ENCODE peak calls at places on chromosomes 7 and 10, in nine cellular contexts. I is endothelial cell of umbilical vein; X is A549; F is substantia nigra; O is T-helper 2 cell; C is spleen; B is activated CD8-positive, alpha-beta memory T cell treated with anti-CD3 and anti-CD28 coated beads, Interleukin-2, amount 10 ng/mL, durations not matched to agents 7 days and 5 days; S is GM23338; W is stimulated activated CD4-positive, alpha-beta T cell treated with anti-CD3 and anti-CD28 coated beads, Interleukin-12 subunit alpha, Interleukin-12 subunit beta, amount 100 ng/mL, for 4 hours. Z is an unnamed sample.

GRCh38 chr10:97574374-97575100 is 2.0 kb downstream of the ANKRD2 start:
- DNase-seq in O (no peak), W (no peak), X (peak; percentile 98), I (peak; percentile 85), C (peak; percentile 64), S (peak; percentile 58), F (no peak), B (no peak), Z (peak; percentile 77)

GRCh38 chr7:10889266-10889898 is 84.3 kb upstream of the PHF14 start:
- DNase-seq in F (peak; percentile 12), X (peak; percentile 70), S (peak; percentile 77), W (peak; percentile 20), C (no peak), I (peak; percentile 48), B (peak; percentile 61), O (no peak), Z (no peak)

GRCh38 chr7:146172112-146172511 is 55.5 kb downstream of the CNTNAP2 start:
- DNase-seq in S (peak; percentile 30), F (no peak), I (no peak), O (no peak), W (no peak), C (no peak), X (no peak), B (no peak), Z (no peak)

GRCh38 chr7:55508301-55509011 is 63.8 kb downstream of the VOPP1 start:
- DNase-seq in B (no peak), I (no peak), W (no peak), S (no peak), O (no peak), F (no peak), C (no peak), X (no peak), Z (no peak)

GRCh38 chr10:131874991-131875451 is 25.8 kb upstream of the PPP2R2D start:
- DNase-seq in W (peak; percentile 51), O (no peak), B (peak; percentile 69), X (peak; percentile 79), I (peak; percentile 74), C (peak; percentile 87), F (peak; percentile 63), S (peak; percentile 95), Z (peak; percentile 95)

GRCh38 chr7:49980414-49980813 is 112.6 kb downstream of the ZPBP start:
- DNase-seq in X (no peak), I (no peak), B (no peak), O (no peak), W (no peak), C (no peak), S (no peak), F (no peak), Z (no peak)

GRCh38 chr7:130356121-130356759 is 11.6 kb downstream of the CPA5 start:
- DNase-seq in F (no peak), B (no peak), S (peak; percentile 88), W (no peak), O (no peak), I (no peak), X (peak; percentile 24), C (no peak), Z (no peak)

GRCh38 chr7:92634125-92634710 is 44.0 kb upstream of the FAM133B start:
- DNase-seq in C (no peak), F (no peak), X (no peak), O (no peak), I (peak; percentile 31), S (no peak), B (no peak), W (no peak), Z (no peak)

GRCh38 chr10:31187607-31188210 is 131.3 kb upstream of the ZEB1 start:
- DNase-seq in O (no peak), W (no peak), X (no peak), I (no peak), F (no peak), B (no peak), S (no peak), C (no peak), Z (no peak)

GRCh38 chr7:69845721-69846495 is 247.6 kb downstream of the AUTS2 start:
- DNase-seq in I (no peak), X (no peak), C (no peak), F (no peak), S (no peak), W (no peak), O (no peak), B (no peak), Z (no peak)

GRCh38 chr10:79380125-79380917 is 33.1 kb downstream of the PPIF start:
- DNase-seq in I (no peak), S (no peak), C (no peak), B (no peak), O (no peak), F (no peak), X (peak; percentile 20), W (no peak), Z (peak; percentile 72)

GRCh38 chr10:2094171-2094570 is 356.8 kb upstream of the ADARB2 start:
- DNase-seq in I (no peak), F (no peak), S (no peak), C (no peak), B (no peak), O (no peak), X (no peak), W (no peak), Z (no peak)

GRCh38 chr7:925601-926000 is 28.9 kb downstream of the ADAP1 start:
- DNase-seq in W (no peak), O (no peak), F (no peak), I (no peak), C (peak; percentile 88), S (no peak), X (no peak), B (peak; percentile 85), Z (peak; percentile 93)

GRCh38 chr7:111357691-111358090 is 204.6 kb downstream of the IMMP2L start:
- DNase-seq in S (no peak), W (no peak), I (peak; percentile 6), O (no peak), X (peak; percentile 18), F (no peak), C (no peak), B (no peak), Z (no peak)

GRCh38 chr7:150850273-150850672 is 2.0 kb upstream of the AOC1 start:
- DNase-seq in W (no peak), I (no peak), X (no peak), O (no peak), C (no peak), S (no peak), B (peak; percentile 18), F (no peak), Z (no peak)

GRCh38 chr10:130740166-130740565 is 571.4 kb downstream of the TCERG1L start:
- DNase-seq in W (no peak), F (no peak), O (no peak), C (peak; percentile 71), X (no peak), B (no peak), I (no peak), S (no peak), Z (peak; percentile 77)

GRCh38 chr10:72759584-72759983 is 67.6 kb downstream of the MCU start:
- DNase-seq in C (no peak), I (no peak), W (no peak), F (no peak), O (no peak), X (no peak), S (no peak), B (no peak), Z (no peak)

GRCh38 chr10:83541096-83541495 is 598.2 kb upstream of the GHITM start:
- DNase-seq in S (no peak), C (no peak), I (peak; percentile 15), F (no peak), X (no peak), O (no peak), B (no peak), W (no peak), Z (no peak)

GRCh38 chr10:77673086-77673485 is 35.5 kb upstream of the KCNMA1 start:
- DNase-seq in I (no peak), X (no peak), O (no peak), C (no peak), B (no peak), F (no peak), W (no peak), S (no peak), Z (no peak)

GRCh38 chr10:131997366-131998049 is 15.8 kb upstream of the BNIP3 start:
- DNase-seq in W (no peak), S (peak; percentile 68), C (peak; percentile 82), O (no peak), F (peak; percentile 19), X (peak; percentile 66), I (peak; percentile 75), B (no peak), Z (no peak)

Z was measured in chondrocyte.